ENCODE peak calls at places on chromosomes 11 and 22, in ten cellular contexts. Z is Peyer's patch, A is pancreas, Q is tibial artery, Y is coronary artery, K is esophagus squamous epithelium, R is heart left ventricle, V is astrocyte, H is uterus, T is fibroblast of mammary gland. C is an unnamed sample.
A peak's percentile ranks its signal among the peaks of the same experiment; 100 is the strongest.

GRCh38 chr11:65434667-65435179 is 12.1 kb downstream of the NEAT1 start:
- DNase-seq in Z (no peak), A (no peak), Q (no peak), Y (peak; percentile 46), K (no peak), R (no peak), V (no peak), H (no peak), T (peak; percentile 48), C (no peak)

GRCh38 chr11:6354651-6355485 is 34.6 kb upstream of the CAVIN3 start:
- DNase-seq in Z (no peak), A (no peak), Q (no peak), Y (no peak), K (no peak), R (no peak), V (no peak), H (no peak), T (peak; percentile 59), C (no peak)

GRCh38 chr11:69892237-69892985 is 73.2 kb upstream of the FGF3 start:
- DNase-seq in Z (no peak), A (no peak), Q (no peak), Y (no peak), K (no peak), R (no peak), V (no peak), H (no peak), T (no peak), C (no peak)

GRCh38 chr11:2587132-2587930 is 112.5 kb downstream of the KCNQ1OT1 start:
- DNase-seq in Z (peak; percentile 38), A (no peak), Q (peak; percentile 13), Y (peak; percentile 69), K (no peak), R (peak; percentile 12), V (no peak), H (no peak), T (no peak), C (peak; percentile 38)

GRCh38 chr11:86499723-86500129 is 125.0 kb downstream of the CCDC81 start:
- DNase-seq in Z (peak; percentile 69), A (no peak), Q (no peak), Y (no peak), K (no peak), R (no peak), V (no peak), H (no peak), T (no peak), C (no peak)

GRCh38 chr11:64742087-64742939 is 1.6 kb downstream of the RASGRP2 start:
- DNase-seq in Z (peak; percentile 67), A (no peak), Q (no peak), Y (no peak), K (no peak), R (no peak), V (no peak), H (peak; percentile 32), T (no peak), C (no peak)

GRCh38 chr11:26841818-26842457 is 120.1 kb upstream of the SLC5A12 start:
- DNase-seq in Z (no peak), A (no peak), Q (no peak), Y (no peak), K (no peak), R (no peak), V (peak; percentile 85), H (no peak), T (peak; percentile 76), C (no peak)

GRCh38 chr11:13333456-13333957 is 55.9 kb downstream of the BMAL1 start:
- DNase-seq in Z (peak; percentile 68), A (no peak), Q (no peak), Y (no peak), K (no peak), R (no peak), V (peak; percentile 51), H (no peak), T (no peak), C (no peak)

GRCh38 chr22:33544707-33545106 is 375.6 kb downstream of the LARGE1 start:
- DNase-seq in Z (no peak), A (no peak), Q (no peak), Y (no peak), K (no peak), R (no peak), V (peak; percentile 41), H (no peak), T (peak; percentile 66), C (no peak)

GRCh38 chr11:125167954-125168821 is 3.6 kb downstream of the PKNOX2 start:
- DNase-seq in Z (no peak), A (no peak), Q (no peak), Y (peak; percentile 43), K (no peak), R (no peak), V (peak; percentile 93), H (no peak), T (peak; percentile 68), C (no peak)

GRCh38 chr11:86896486-86896885 is 58.7 kb downstream of the FZD4 start:
- DNase-seq in Z (no peak), A (no peak), Q (no peak), Y (no peak), K (no peak), R (no peak), V (peak; percentile 70), H (no peak), T (peak; percentile 65), C (no peak)

GRCh38 chr11:124115782-124116616 is 749 bp downstream of the VWA5A start:
- DNase-seq in Z (peak; percentile 50), A (peak; percentile 28), Q (no peak), Y (no peak), K (no peak), R (no peak), V (no peak), H (no peak), T (no peak), C (no peak)

GRCh38 chr11:121575250-121575962 is 122.6 kb upstream of the SORL1-AS1 start:
- DNase-seq in Z (peak; percentile 71), A (no peak), Q (peak; percentile 73), Y (peak; percentile 85), K (no peak), R (peak; percentile 50), V (peak; percentile 41), H (peak; percentile 88), T (peak; percentile 82), C (peak; percentile 99)

GRCh38 chr11:68825603-68826002 is 16.1 kb downstream of the CPT1A start:
- DNase-seq in Z (peak; percentile 90), A (peak; percentile 67), Q (no peak), Y (no peak), K (no peak), R (no peak), V (no peak), H (no peak), T (no peak), C (no peak)

GRCh38 chr11:128260398-128260797 is 327.0 kb downstream of the ETS1 start:
- DNase-seq in Z (no peak), A (no peak), Q (no peak), Y (no peak), K (no peak), R (no peak), V (no peak), H (no peak), T (peak; percentile 21), C (no peak)

DNA sequence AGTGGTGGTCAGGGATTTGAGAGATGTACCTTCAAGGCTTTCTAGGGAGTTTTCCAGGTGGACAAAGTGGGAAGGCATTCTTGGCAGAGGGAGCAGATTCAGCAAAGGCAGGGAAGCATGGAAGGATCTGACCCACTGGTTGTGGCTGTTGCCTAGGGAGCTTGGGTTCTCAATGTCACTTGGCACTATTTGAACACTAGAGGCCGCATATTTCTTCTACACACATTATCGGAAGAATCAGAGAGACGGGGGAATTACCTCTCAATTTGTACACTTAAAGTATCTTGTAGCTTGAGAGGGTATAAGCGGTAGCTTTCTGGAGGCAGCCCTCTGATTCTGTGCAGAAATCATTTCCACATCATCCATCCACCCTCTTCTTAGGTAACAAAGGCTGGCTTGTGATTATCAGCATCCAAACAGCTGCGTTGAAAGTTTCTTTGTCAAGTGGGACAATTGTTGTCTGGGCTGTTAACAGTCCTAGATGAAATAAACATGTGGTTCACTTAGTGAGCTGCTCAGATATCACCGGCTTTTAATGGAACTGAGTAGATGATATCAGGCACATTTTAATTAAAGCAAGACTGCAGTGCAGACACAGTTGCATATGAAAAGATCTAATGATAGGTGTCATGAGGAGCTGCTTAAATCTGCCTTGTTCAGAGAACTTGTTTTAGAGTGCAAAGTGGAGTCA is 2.6 kb downstream of the NELL1 start:
- DNase-seq in Z (no peak), A (no peak), Q (no peak), Y (no peak), K (no peak), R (no peak), V (no peak), H (no peak), T (no peak), C (no peak)
- TF ChIP-seq CTCF in Z (no peak), A (no peak), Q (no peak), Y (no peak), K (no peak), R (no peak), V (peak; percentile 13), H (no peak), T (peak; percentile 19), C (no peak)

GRCh38 chr11:96241351-96241841 is 101.6 kb downstream of the MAML2 start:
- DNase-seq in Z (peak; percentile 48), A (no peak), Q (no peak), Y (no peak), K (no peak), R (no peak), V (no peak), H (no peak), T (no peak), C (no peak)
- TF ChIP-seq CTCF in Z (no peak), A (no peak), Q (no peak), Y (no peak), K (no peak), R (no peak), V (no peak), H (no peak), T (no peak), C (no peak)

GRCh38 chr11:43504316-43504950 is 145.7 kb downstream of the TTC17 start:
- DNase-seq in Z (no peak), A (no peak), Q (no peak), Y (no peak), K (no peak), R (no peak), V (no peak), H (no peak), T (peak; percentile 35), C (no peak)
- TF ChIP-seq CTCF in Z (no peak), A (no peak), Q (peak; percentile 30), Y (no peak), K (no peak), R (peak; percentile 12), V (peak; percentile 26), H (peak; percentile 49), T (peak; percentile 39), C (no peak)

DNA sequence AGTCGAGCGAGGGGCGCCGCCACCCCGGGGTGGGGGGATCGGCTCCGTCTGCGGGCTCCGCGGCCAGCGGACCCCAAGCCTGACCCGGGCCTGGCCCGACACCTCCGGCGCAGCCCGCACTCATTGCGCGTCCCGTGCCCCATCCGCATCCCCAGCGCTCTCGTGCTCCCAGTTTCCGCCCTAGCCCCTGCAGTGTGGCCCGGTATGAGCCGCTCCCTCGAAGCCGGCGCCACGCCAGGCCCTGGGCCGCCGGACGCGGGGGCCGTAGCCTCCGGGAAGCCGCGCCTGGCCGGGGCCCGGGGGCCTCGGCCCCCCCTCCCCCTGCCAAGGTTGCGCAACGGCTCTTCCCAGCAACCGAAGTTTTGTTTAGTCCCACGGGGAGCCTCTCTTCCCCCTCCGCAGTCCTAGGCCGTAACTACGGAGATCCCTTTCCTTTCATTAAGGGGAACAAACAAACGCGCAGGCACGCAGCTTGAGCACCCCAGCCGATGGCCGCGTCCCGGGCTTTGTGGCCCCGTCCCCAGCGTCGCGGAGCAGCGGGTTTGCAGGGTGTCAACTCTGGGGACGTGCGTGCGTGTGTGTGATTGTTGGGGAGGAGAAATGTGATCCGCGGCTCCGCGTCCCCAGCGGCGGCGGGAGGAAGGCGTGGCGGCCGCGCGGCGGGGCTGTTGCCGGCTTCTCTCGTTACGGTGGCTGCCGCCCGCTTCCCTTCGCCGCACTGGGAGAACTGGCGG is 883 bp downstream of the HIPK3 start:
- DNase-seq in Z (peak; percentile 85), A (peak; percentile 88), Q (peak; percentile 85), Y (peak; percentile 94), K (peak; percentile 19), R (peak; percentile 91), V (peak; percentile 66), H (peak; percentile 95), T (peak; percentile 89), C (peak; percentile 78)
- TF ChIP-seq CTCF in Z (peak; percentile 15), A (no peak), Q (peak; percentile 44), Y (peak; percentile 25), K (peak; percentile 14), R (peak; percentile 5), V (no peak), H (peak; percentile 62), T (peak; percentile 3), C (no peak)

C was measured in CD14-positive monocyte.